ENCODE peak calls at places on chromosome 7, in four cellular contexts. O, T, Q and U are unnamed samples.

GRCh38 chr7:90720970-90721768 is 125.0 kb downstream of the CDK14 start:
- DNase-seq in O (peak), T (no peak), Q (peak), U (no peak)

GRCh38 chr7:11341285-11341944 is 367.7 kb downstream of the PHF14 start:
- DNase-seq in O (no peak), T (no peak), Q (peak), U (no peak)

GRCh38 chr7:90766814-90767564 is 170.9 kb downstream of the CDK14 start:
- DNase-seq in O (peak), T (peak), Q (peak), U (no peak)

GRCh38 chr7:37920619-37921339 is at the start of gene EPDR1:
- DNase-seq in O (no peak), T (peak), Q (peak), U (peak)

GRCh38 chr7:138246391-138246790 is 170.1 kb downstream of the AKR1D1 start:
- DNase-seq in O (no peak), T (no peak), Q (no peak), U (no peak)

GRCh38 chr7:2837476-2837875 is 6.6 kb downstream of the GNA12 start:
- DNase-seq in O (no peak), T (no peak), Q (no peak), U (no peak)

GRCh38 chr7:149027560-149028345 is 552 bp downstream of the PDIA4 start:
- DNase-seq in O (peak), T (peak), Q (peak), U (no peak)

GRCh38 chr7:93453264-93453663 is 121.3 kb downstream of the CALCR start:
- DNase-seq in O (no peak), T (no peak), Q (no peak), U (no peak)

GRCh38 chr7:44534501-44534900 is 6.6 kb downstream of the NPC1L1 start:
- DNase-seq in O (no peak), T (peak), Q (peak), U (peak)

GRCh38 chr7:125383324-125383723 is 453.7 kb upstream of the POT1 start:
- DNase-seq in O (no peak), T (no peak), Q (no peak), U (no peak)

GRCh38 chr7:92621026-92621540 is 30.9 kb upstream of the FAM133B start:
- DNase-seq in O (peak), T (peak), Q (peak), U (peak)

GRCh38 chr7:155402941-155403340 is 55.0 kb upstream of the EN2 start:
- DNase-seq in O (no peak), T (no peak), Q (no peak), U (no peak)

GRCh38 chr7:47394751-47395252 is 187.1 kb downstream of the TNS3 start:
- DNase-seq in O (no peak), T (no peak), Q (no peak), U (no peak)

GRCh38 chr7:19122018-19122588 is 4.7 kb upstream of the TWIST1 start:
- DNase-seq in O (peak), T (no peak), Q (peak), U (no peak)

GRCh38 chr7:113819474-113819873 is 99.3 kb downstream of the PPP1R3A start:
- DNase-seq in O (no peak), T (no peak), Q (no peak), U (no peak)

GRCh38 chr7:3280445-3280844 is 20.6 kb upstream of the SDK1 start:
- DNase-seq in O (peak), T (no peak), Q (no peak), U (no peak)

GRCh38 chr7:101598422-101598957 is 30.6 kb downstream of the MYL10 start:
- DNase-seq in O (no peak), T (no peak), Q (no peak), U (no peak)

GRCh38 chr7:5441840-5442513 is 18.3 kb upstream of the TNRC18 start:
- DNase-seq in O (no peak), T (no peak), Q (no peak), U (no peak)

GRCh38 chr7:94087664-94088352 is 83.7 kb upstream of the BET1 start:
- DNase-seq in O (peak), T (peak), Q (peak), U (peak)

GRCh38 chr7:24341677-24342076 is 57.7 kb downstream of the NPY start:
- DNase-seq in O (no peak), T (no peak), Q (no peak), U (no peak)

GRCh38 chr7:157432541-157432956 is 95.7 kb downstream of the DNAJB6 start:
- DNase-seq in O (peak), T (peak), Q (peak), U (peak)

GRCh38 chr7:133230591-133231194 is 22.2 kb upstream of the EXOC4 start:
- DNase-seq in O (peak), T (peak), Q (peak), U (peak)

GRCh38 chr7:3922175-3922635 is 621.2 kb downstream of the SDK1 start:
- DNase-seq in O (peak), T (peak), Q (peak), U (peak)

DNA sequence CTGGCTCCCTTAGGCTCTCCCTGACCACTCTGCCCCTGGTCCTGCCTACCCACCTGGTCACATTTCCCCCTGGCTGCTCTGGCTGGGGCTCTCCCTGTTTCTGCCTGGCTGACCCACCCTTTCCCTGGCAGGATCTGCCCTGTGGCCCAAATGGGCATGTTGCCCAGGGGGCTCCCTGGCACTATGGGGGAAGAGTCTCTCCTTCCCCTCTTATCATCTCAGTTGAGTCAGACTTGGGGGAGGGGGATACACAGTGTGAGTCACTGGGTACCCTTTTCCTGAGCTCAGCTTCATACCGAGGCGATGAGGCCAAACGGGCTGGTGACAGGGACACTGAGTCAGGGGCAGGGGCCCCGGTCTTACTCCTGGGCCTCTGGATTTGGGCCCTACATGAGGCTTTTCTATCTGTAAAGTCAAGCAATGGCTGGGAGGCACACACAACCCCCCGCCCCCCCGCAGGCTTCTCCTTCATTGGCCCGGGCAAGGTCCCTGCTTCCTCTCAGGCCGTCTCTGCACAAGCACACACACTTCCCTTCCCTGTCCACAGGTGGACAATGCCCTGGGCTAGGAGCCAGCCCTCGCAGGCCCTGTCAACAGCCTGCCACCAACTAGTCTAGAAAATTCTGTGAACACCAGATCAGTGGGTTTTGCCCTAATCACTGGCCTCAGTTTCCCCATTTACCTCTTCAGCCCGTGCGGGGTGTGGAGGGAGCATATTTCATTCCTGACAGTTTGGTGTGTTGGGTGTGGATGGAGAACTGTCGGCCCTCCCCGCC is 627 bp upstream of the FLNC start:
- DNase-seq in O (peak), T (no peak), Q (peak), U (no peak)
- H3K14ac ChIP-seq in O (peak), T (no peak), Q (peak), U (no peak)

GRCh38 chr7:139572704-139573395 is 49.4 kb downstream of the CLEC2L start:
- DNase-seq in O (no peak), T (no peak), Q (no peak), U (no peak)
- H3K14ac ChIP-seq in O (no peak), T (no peak), Q (no peak), U (no peak)

GRCh38 chr7:537911-538634 is 18.4 kb upstream of the PDGFA start:
- DNase-seq in O (peak), T (no peak), Q (peak), U (no peak)
- H3K14ac ChIP-seq in O (peak), T (no peak), Q (peak), U (no peak)

GRCh38 chr7:29229056-29229455 is 34.5 kb downstream of the CHN2 start:
- DNase-seq in O (no peak), T (no peak), Q (no peak), U (no peak)
- H3K14ac ChIP-seq in O (no peak), T (no peak), Q (no peak), U (no peak)